ENCODE peak calls at places on chromosomes 13 and 19, in seven cellular contexts. X is AG04450, B is tibial artery, S is coronary artery, P is GM12865, N is ovary, E is GM06990. F is an unnamed sample.

GRCh38 chr13:85314686-85315085 is 484.5 kb downstream of the SLITRK6 start:
- DNase-seq in P (no peak), X (no peak), S (no peak), B (no peak), E (no peak), N (no peak), F (no peak)

GRCh38 chr13:91347996-91348905 is 764 bp downstream of the MIR17HG start:
- DNase-seq in P (peak; percentile 66), B (peak; percentile 68), E (no peak), X (no peak), S (peak; percentile 73), N (peak; percentile 70), F (no peak)

GRCh38 chr19:47226426-47227346 is 4.3 kb downstream of the BBC3 start:
- DNase-seq in E (peak; percentile 83), B (peak; percentile 93), P (peak; percentile 95), X (no peak), N (peak; percentile 69), S (peak; percentile 93), F (peak; percentile 75)

GRCh38 chr13:26344980-26345379 is 91.1 kb downstream of the CDK8 start:
- DNase-seq in B (no peak), N (no peak), E (no peak), S (no peak), X (no peak), P (no peak), F (no peak)

GRCh38 chr13:30422056-30422914 is at the start of gene UBE2L5:
- DNase-seq in B (peak; percentile 91), X (peak; percentile 38), N (peak; percentile 77), E (peak; percentile 84), P (peak; percentile 83), S (peak; percentile 90), F (no peak)

GRCh38 chr13:45209229-45209628 is 8.4 kb upstream of the KCTD4 start:
- DNase-seq in S (no peak), E (no peak), B (no peak), N (no peak), X (no peak), P (no peak), F (no peak)

GRCh38 chr13:66558511-66558910 is 671.6 kb downstream of the PCDH9 start:
- DNase-seq in S (no peak), E (no peak), P (no peak), X (no peak), N (no peak), B (no peak), F (no peak)

GRCh38 chr19:38060346-38060745 is 153.3 kb downstream of the SIPA1L3 start:
- DNase-seq in N (no peak), X (no peak), E (no peak), P (peak; percentile 28), S (no peak), B (no peak), F (no peak)

GRCh38 chr13:103965506-103966243 is 899.5 kb upstream of the SLC10A2 start:
- DNase-seq in X (no peak), P (no peak), S (no peak), B (no peak), E (no peak), N (no peak), F (no peak)

GRCh38 chr19:5352229-5352763 is 11.7 kb upstream of the PTPRS start:
- DNase-seq in P (no peak), N (no peak), S (no peak), X (no peak), B (no peak), E (no peak), F (no peak)

GRCh38 chr13:87274209-87274819 is 396.9 kb upstream of the SLITRK5 start:
- DNase-seq in X (peak; percentile 10), B (no peak), S (no peak), N (no peak), E (no peak), P (peak; percentile 15), F (no peak)

GRCh38 chr13:28258401-28258800 is 120.1 kb downstream of the PAN3 start:
- DNase-seq in X (no peak), N (no peak), P (no peak), B (no peak), E (no peak), S (no peak), F (no peak)

GRCh38 chr13:94312511-94313191 is 166.8 kb downstream of the DCT start:
- DNase-seq in E (peak; percentile 75), X (no peak), N (no peak), B (no peak), P (peak; percentile 85), S (no peak), F (peak; percentile 69)

GRCh38 chr13:63041640-63042414 is 1626.2 kb upstream of the PCDH20 start:
- DNase-seq in P (no peak), E (no peak), N (no peak), S (no peak), X (peak; percentile 26), B (no peak), F (no peak)

GRCh38 chr13:113196970-113197737 is 11.3 kb downstream of the PCID2 start:
- DNase-seq in S (no peak), X (no peak), N (no peak), P (no peak), B (no peak), E (no peak), F (no peak)

GRCh38 chr13:36920612-36921185 is 661 bp upstream of the SMAD9 start:
- DNase-seq in B (no peak), P (no peak), E (no peak), X (no peak), S (no peak), N (no peak), F (no peak)

GRCh38 chr13:36298535-36299068 is 988 bp upstream of the CCDC169 start:
- DNase-seq in X (no peak), P (no peak), S (no peak), B (no peak), E (no peak), N (no peak), F (no peak)

GRCh38 chr13:71964491-71965108 is 97.6 kb upstream of the DACH1 start:
- DNase-seq in P (peak; percentile 7), X (no peak), B (no peak), N (no peak), E (no peak), S (no peak), F (no peak)

GRCh38 chr13:50366488-50367174 is 351.4 kb downstream of the KCNRG start:
- DNase-seq in N (no peak), B (no peak), S (no peak), P (peak; percentile 90), E (peak; percentile 71), X (no peak), F (peak; percentile 81)

GRCh38 chr13:113856716-113857065 is 7.2 kb downstream of the GAS6 start:
- DNase-seq in S (peak; percentile 55), E (no peak), X (no peak), B (peak; percentile 66), N (peak; percentile 31), P (no peak), F (no peak)

GRCh38 chr19:42540071-42540553 is 11.8 kb upstream of the CEACAM1 start:
- DNase-seq in P (no peak), N (no peak), S (no peak), B (no peak), E (no peak), X (no peak), F (no peak)

GRCh38 chr19:42538841-42539709 is 10.8 kb upstream of the CEACAM1 start:
- DNase-seq in X (no peak), N (no peak), P (no peak), E (no peak), B (no peak), S (no peak), F (no peak)

GRCh38 chr19:42546831-42547500 is 18.7 kb upstream of the CEACAM1 start:
- DNase-seq in S (no peak), X (no peak), B (no peak), E (no peak), N (no peak), P (no peak), F (no peak)

GRCh38 chr19:42544146-42544545 is 15.9 kb upstream of the CEACAM1 start:
- DNase-seq in X (no peak), B (no peak), E (no peak), N (no peak), P (no peak), S (no peak), F (no peak)

DNA sequence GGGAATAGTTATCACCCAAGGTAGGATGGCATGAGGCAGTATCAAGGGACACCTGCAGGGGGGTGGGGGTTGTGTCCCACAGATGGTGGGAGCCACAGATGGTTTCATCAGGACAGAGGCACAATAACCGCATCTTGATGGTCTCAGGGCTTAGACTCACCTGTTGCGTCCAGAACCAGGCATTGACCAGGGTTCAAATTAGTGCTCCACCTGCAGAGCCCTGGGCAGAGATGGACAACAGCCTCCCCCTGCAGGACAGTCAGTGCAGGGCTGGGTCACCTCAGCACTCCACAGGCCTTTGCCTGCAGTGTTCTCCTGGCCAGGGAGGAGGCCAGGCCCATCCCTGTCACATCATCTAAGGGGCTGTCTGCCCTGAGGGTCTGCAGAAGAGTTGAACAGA is 14.5 kb upstream of the CEACAM1 start:
- DNase-seq in N (no peak), E (no peak), B (no peak), P (no peak), S (no peak), X (no peak), F (no peak)
- TF ChIP-seq CTCF in N (no peak), E (no peak), B (no peak), P (no peak), S (no peak), X (no peak), F (no peak)

GRCh38 chr19:12015753-12016116 is 19.7 kb downstream of the ZNF433 start:
- DNase-seq in P (no peak), S (no peak), N (no peak), X (no peak), E (no peak), B (no peak), F (no peak)

GRCh38 chr19:12015015-12015752 is 20.3 kb downstream of the ZNF433 start:
- DNase-seq in S (no peak), X (no peak), P (no peak), N (no peak), E (no peak), B (no peak), F (no peak)
- H3K4me3 ChIP-seq in S (no peak overlapping the region), X (no peak overlapping the region), P (no peak overlapping the region), N (no peak overlapping the region), E (no peak overlapping the region), B (no peak overlapping the region), F (no peak overlapping the region)

GRCh38 chr13:100751826-100752225 is 77.2 kb upstream of the TMTC4 start:
- DNase-seq in X (no peak), S (no peak), E (no peak), N (no peak), P (no peak), B (no peak), F (no peak)
- TF ChIP-seq CTCF in X (no peak), S (no peak), E (no peak), N (no peak), P (no peak), B (no peak), F (no peak)

GRCh38 chr19:41311072-41311471 is 1.1 kb downstream of the CCDC97 start:
- DNase-seq in N (no peak), S (no peak), X (no peak), B (no peak), E (no peak), P (no peak), F (no peak)

GRCh38 chr19:41309225-41310030 is 544 bp upstream of the CCDC97 start:
- DNase-seq in N (no peak), B (no peak), X (no peak), E (no peak), S (no peak), P (peak; percentile 43), F (no peak)

GRCh38 chr19:41308450-41309224 is 1.3 kb upstream of the CCDC97 start:
- DNase-seq in S (peak; percentile 94), E (peak; percentile 56), X (peak; percentile 69), N (peak; percentile 94), B (peak; percentile 96), P (peak; percentile 92), F (peak; percentile 73)

GRCh38 chr19:41310031-41310831 is at the start of gene CCDC97:
- DNase-seq in B (peak; percentile 92), X (peak; percentile 68), E (peak; percentile 92), S (peak; percentile 91), N (peak; percentile 92), P (peak; percentile 95), F (peak; percentile 75)

GRCh38 chr19:41311613-41312012 is 1.6 kb downstream of the CCDC97 start:
- DNase-seq in N (no peak), B (no peak), E (no peak), X (no peak), P (no peak), S (no peak), F (no peak)
- H3K4me3 ChIP-seq in N (no peak overlapping the region), B (peak overlapping the region; percentile 69), E (peak overlapping the region; percentile 80), X (peak overlapping the region; percentile 93), P (peak overlapping the region; percentile 80), S (no peak overlapping the region), F (no peak overlapping the region)

F was measured in GM12864.